ENCODE peak calls at places on chromosomes 4 and X, in four cellular contexts. B is H9, A is H1, I is neuronal stem cell. D is an unnamed sample.

GRCh38 chrX:39730671-39731389 is 366.9 kb downstream of the BCOR start:
- DNase-seq in I (peak; percentile 21), A (peak; percentile 60), B (peak; percentile 92), D (peak; percentile 94)

GRCh38 chr4:139986108-139986507 is 167.9 kb downstream of the MAML3 start:
- DNase-seq in I (no peak), B (no peak), A (no peak), D (no peak)

GRCh38 chr4:110198472-110199419 is at the start of gene ELOVL6:
- DNase-seq in A (peak; percentile 77), I (peak; percentile 94), B (peak; percentile 91), D (peak; percentile 90)

GRCh38 chr4:184699941-184700340 is 34.0 kb downstream of the CENPU start:
- DNase-seq in B (no peak), A (no peak), I (no peak), D (no peak)

GRCh38 chr4:104901438-104901837 is 245.2 kb upstream of the TET2 start:
- DNase-seq in A (peak; percentile 1), I (no peak), B (peak; percentile 28), D (no peak)

GRCh38 chrX:24619647-24620046 is 27.5 kb downstream of the PCYT1B start:
- DNase-seq in I (no peak), A (no peak), B (no peak), D (peak; percentile 55)

GRCh38 chr4:82898322-82899243 is 2.0 kb upstream of the THAP9 start:
- DNase-seq in A (no peak), B (no peak), I (no peak), D (peak; percentile 92)

GRCh38 chrX:49155243-49155899 is 7.2 kb upstream of the MAGIX start:
- DNase-seq in A (no peak), I (peak; percentile 60), B (peak; percentile 78), D (peak; percentile 64)

GRCh38 chr4:142407569-142407968 is 438.5 kb downstream of the INPP4B start:
- DNase-seq in A (no peak), B (no peak), I (no peak), D (no peak)

GRCh38 chrX:32678487-32678886 is 532.9 kb downstream of the DMD start:
- DNase-seq in A (no peak), B (no peak), I (no peak), D (no peak)

GRCh38 chr4:173450281-173450680 is 51.4 kb upstream of the SCRG1 start:
- DNase-seq in A (no peak), B (no peak), I (no peak), D (no peak)

GRCh38 chrX:21382715-21383114 is 8.5 kb downstream of the CNKSR2 start:
- DNase-seq in I (no peak), A (no peak), B (no peak), D (no peak)

GRCh38 chr4:169234137-169234855 is 36.5 kb downstream of the SH3RF1 start:
- DNase-seq in B (no peak), I (no peak), A (no peak), D (no peak)

GRCh38 chr4:130359537-130359936 is 1263.6 kb downstream of the C4orf33 start:
- DNase-seq in I (no peak), A (no peak), B (no peak), D (peak; percentile 21)

GRCh38 chrX:123731987-123732678 is 719 bp downstream of the THOC2 start:
- DNase-seq in B (no peak), A (no peak), I (no peak), D (peak; percentile 47)

GRCh38 chrX:118423558-118423957 is 72.1 kb upstream of the DOCK11 start:
- DNase-seq in B (no peak), I (no peak), A (no peak), D (no peak)

GRCh38 chr4:7807351-7807921 is 132.2 kb downstream of the AFAP1 start:
- DNase-seq in B (no peak), I (no peak), A (no peak), D (peak; percentile 66)

GRCh38 chr4:163382178-163382869 is 38.6 kb downstream of the NPY5R start:
- DNase-seq in B (no peak), I (no peak), A (no peak), D (no peak)

GRCh38 chr4:83686166-83686565 is 150.3 kb downstream of the GPAT3 start:
- DNase-seq in A (no peak), I (no peak), B (no peak), D (peak; percentile 29)

DNA sequence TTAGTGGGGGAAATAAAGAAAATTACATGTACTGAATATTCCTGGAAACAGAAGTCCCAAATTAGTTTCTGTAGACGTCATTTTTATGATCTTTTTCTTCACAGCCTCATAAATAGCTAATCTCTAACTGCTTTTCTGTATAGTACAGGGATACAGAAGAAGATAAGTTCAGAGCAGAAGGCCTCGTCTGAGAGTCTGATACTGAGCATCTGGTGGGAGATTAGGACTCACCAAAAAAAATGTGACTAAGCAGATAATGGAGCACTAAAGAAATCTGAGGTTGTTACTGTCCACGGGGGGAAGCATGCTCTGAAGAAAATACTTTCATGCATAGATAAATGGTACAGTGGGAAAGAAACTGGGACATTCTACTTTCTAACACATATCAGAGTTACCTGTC is 115.3 kb upstream of the TRPC5 start:
- DNase-seq in A (no peak), I (no peak), B (no peak), D (no peak)
- H2BK5ac ChIP-seq in A (no peak overlapping the region), I (no peak overlapping the region), B (no peak overlapping the region), D (no peak overlapping the region)

GRCh38 chr4:121190389-121190788 is 26.3 kb upstream of the TNIP3 start:
- DNase-seq in B (no peak), I (no peak), A (no peak), D (no peak)
- H2BK120ac ChIP-seq in B (no peak overlapping the region), I (no peak overlapping the region), A (no peak overlapping the region), D (no peak overlapping the region)

DNA sequence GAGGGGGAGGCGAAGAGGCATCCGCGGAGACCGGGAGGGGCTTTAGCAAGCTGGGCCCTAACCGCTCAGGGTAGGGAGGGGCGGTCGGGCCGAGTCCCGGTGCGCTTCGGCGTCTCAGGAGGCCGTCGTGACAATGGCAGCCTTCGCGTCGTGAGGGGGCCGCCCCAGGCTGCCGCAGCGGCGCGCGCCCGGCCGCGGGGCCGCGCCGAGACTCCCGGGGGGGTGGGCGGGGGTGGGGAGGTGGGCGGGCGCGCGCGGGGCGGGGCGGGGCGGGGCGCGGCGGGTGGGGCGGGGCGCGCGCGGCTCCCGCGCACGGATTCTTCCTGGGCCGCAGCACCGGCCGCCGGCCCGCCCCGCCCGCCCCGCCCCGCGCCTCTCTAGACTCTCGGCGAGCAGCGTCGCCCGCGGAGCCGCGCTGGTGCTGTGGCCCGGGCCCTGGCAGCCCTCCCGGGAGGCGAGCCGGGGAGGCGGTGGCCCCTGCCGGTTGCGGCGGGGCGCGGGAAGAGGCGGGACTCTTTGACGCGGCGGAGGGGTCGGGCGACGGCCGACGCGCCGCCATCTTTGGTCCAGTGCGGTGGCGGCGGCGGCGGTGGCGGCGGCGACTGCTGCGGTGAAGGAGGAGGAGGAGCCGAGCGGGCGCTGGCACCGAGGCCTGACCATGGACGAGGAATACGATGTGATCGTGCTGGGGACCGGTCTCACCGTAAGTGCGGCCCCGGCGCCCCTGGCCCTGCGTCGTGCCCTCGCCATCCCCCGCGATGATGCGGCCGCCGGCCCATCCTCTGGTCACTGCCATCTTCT is at the start of gene GDI1:
- DNase-seq in A (no peak), B (peak; percentile 54), I (no peak), D (peak; percentile 62)
- H4K91ac ChIP-seq in A (no peak within 1 kb of the TSS), B (no peak within 1 kb of the TSS), I (no peak within 1 kb of the TSS), D (peak within 1 kb of the TSS; percentile 95)

GRCh38 chr4:152309418-152309817 is 226.5 kb downstream of the FBXW7 start:
- DNase-seq in A (no peak), I (no peak), B (no peak), D (no peak)
- H2BK5ac ChIP-seq in A (no peak overlapping the region), I (no peak overlapping the region), B (no peak overlapping the region), D (no peak overlapping the region)

GRCh38 chr4:56843421-56843899 is 22.0 kb upstream of the SPINK2 start:
- DNase-seq in A (no peak), I (no peak), B (peak; percentile 59), D (no peak)
- H2BK120ac ChIP-seq in A (no peak overlapping the region), I (no peak overlapping the region), B (no peak overlapping the region), D (no peak overlapping the region)

GRCh38 chr4:79258614-79259176 is 67.2 kb downstream of the NAA11 start:
- DNase-seq in A (no peak), B (no peak), I (no peak), D (no peak)
- H4K91ac ChIP-seq in A (no peak overlapping the region), B (no peak overlapping the region), I (no peak overlapping the region), D (no peak overlapping the region)

GRCh38 chrX:128408842-128409241 is 356.6 kb upstream of the ACTRT1 start:
- DNase-seq in I (no peak), A (no peak), B (no peak), D (no peak)
- H2BK5ac ChIP-seq in I (no peak overlapping the region), A (no peak overlapping the region), B (no peak overlapping the region), D (no peak overlapping the region)

GRCh38 chrX:11426712-11427081 is 133.5 kb downstream of the AMELX start:
- DNase-seq in B (no peak), I (no peak), A (no peak), D (no peak)
- H2BK120ac ChIP-seq in B (no peak overlapping the region), I (no peak overlapping the region), A (no peak overlapping the region), D (peak overlapping the region; percentile 49)